ENCODE peak calls at places on chromosome X, in five cellular contexts. Z is IMR-90, Q is neuronal stem cell, K is H1, M is mesenchymal stem cell. R is an unnamed sample.

GRCh38 chrX:28550331-28550872 is 36.8 kb upstream of the IL1RAPL1 start:
- DNase-seq in Z (no peak), M (no peak), Q (no peak), K (no peak), R (no peak)

GRCh38 chrX:150773634-150774033 is 80.4 kb downstream of the MTMR1 start:
- DNase-seq in Z (no peak), K (no peak), M (no peak), Q (no peak), R (no peak)

GRCh38 chrX:31213941-31214340 is 142.1 kb upstream of the FTHL17 start:
- DNase-seq in Q (no peak), K (no peak), Z (peak; percentile 19), M (no peak), R (no peak)

GRCh38 chrX:7059214-7059838 is 88.2 kb upstream of the STS start:
- DNase-seq in M (no peak), Q (no peak), K (no peak), Z (no peak), R (no peak)

GRCh38 chrX:106726485-106727437 is at the start of gene RNF128:
- DNase-seq in M (peak; percentile 22), Q (no peak), Z (peak; percentile 26), K (peak; percentile 66), R (peak; percentile 78)

GRCh38 chrX:41870719-41871151 is 52.6 kb downstream of the CASK start:
- DNase-seq in Q (no peak), Z (no peak), M (no peak), K (no peak), R (no peak)

GRCh38 chrX:114338870-114339269 is 245.0 kb upstream of the HTR2C start:
- DNase-seq in M (no peak), Q (no peak), Z (no peak), K (no peak), R (no peak)

GRCh38 chrX:109952050-109952449 is 50.9 kb upstream of the TMEM164 start:
- DNase-seq in Z (no peak), Q (no peak), M (no peak), K (no peak), R (no peak)

GRCh38 chrX:84715315-84715714 is 213.1 kb upstream of the HDX start:
- DNase-seq in K (no peak), Z (no peak), Q (no peak), M (no peak), R (no peak)

GRCh38 chrX:105307762-105308161 is 87.3 kb upstream of the TEX13A start:
- DNase-seq in M (no peak), Q (no peak), Z (peak; percentile 29), K (no peak), R (no peak)

GRCh38 chrX:98203800-98204199 is 1320.1 kb downstream of the RPA4 start:
- DNase-seq in Q (no peak), K (no peak), M (no peak), Z (no peak), R (no peak)

GRCh38 chrX:103329991-103330390 is at the start of gene TCEAL7:
- DNase-seq in M (no peak), K (no peak), Q (no peak), Z (peak; percentile 46), R (peak; percentile 59)

GRCh38 chrX:118973389-118974087 is 880 bp upstream of the LONRF3 start:
- DNase-seq in Q (no peak), Z (no peak), K (no peak), M (no peak), R (no peak)

GRCh38 chrX:154384284-154384892 is 5.3 kb downstream of the EMD start:
- DNase-seq in M (peak; percentile 23), K (no peak), Q (no peak), Z (no peak), R (no peak)

GRCh38 chrX:153971124-153971631 is 440 bp downstream of the HCFC1 start:
- DNase-seq in M (peak; percentile 92), Z (peak; percentile 84), K (peak; percentile 76), Q (peak; percentile 58), R (peak; percentile 74)

GRCh38 chrX:150489359-150490015 is 78.9 kb upstream of the MTM1 start:
- DNase-seq in Q (no peak), K (no peak), Z (no peak), M (no peak), R (no peak)

GRCh38 chrX:23785564-23785963 is 2.6 kb downstream of the SAT1 start:
- DNase-seq in K (no peak), M (peak; percentile 26), Z (no peak), Q (no peak), R (no peak)

GRCh38 chrX:23782455-23782854 is 518 bp upstream of the SAT1 start:
- DNase-seq in M (peak; percentile 57), Z (no peak), Q (no peak), K (no peak), R (no peak)

GRCh38 chrX:23783569-23784486 is 855 bp downstream of the SAT1 start:
- DNase-seq in Z (no peak), K (no peak), Q (no peak), M (no peak), R (no peak)

GRCh38 chrX:23784487-23785301 is 1.7 kb downstream of the SAT1 start:
- DNase-seq in Z (peak; percentile 88), Q (no peak), K (no peak), M (peak; percentile 84), R (no peak)

DNA sequence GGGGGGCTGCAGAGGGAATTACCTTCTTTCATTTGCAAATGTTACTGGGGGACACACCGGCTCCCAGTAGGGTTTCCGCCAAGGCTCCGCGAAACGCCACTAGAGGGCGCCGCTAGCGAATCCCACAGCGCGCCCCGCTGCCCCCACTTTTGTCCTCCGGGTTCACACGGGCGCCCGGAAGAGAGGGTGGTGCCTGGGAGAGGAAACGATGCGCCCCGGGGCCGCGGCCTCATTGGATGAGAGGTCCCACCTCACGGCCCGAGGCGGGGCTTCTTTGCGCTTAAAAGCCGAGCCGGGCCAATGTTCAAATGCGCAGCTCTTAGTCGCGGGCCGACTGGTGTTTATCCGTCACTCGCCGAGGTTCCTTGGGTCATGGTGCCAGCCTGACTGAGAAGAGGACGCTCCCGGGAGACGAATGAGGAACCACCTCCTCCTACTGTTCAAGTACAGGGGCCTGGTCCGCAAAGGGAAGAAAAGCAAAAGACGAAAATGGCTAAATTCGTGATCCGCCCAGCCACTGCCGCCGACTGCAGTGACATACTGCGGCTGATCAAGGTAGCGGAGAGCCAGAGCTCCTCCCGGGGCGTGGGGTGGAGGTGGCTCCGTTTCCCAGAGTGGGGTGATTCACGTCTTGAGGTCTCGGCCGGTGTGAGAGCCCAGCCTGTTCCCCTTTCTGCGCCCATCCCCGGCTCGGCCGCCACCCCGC is at the start of gene SAT1:
- DNase-seq in K (peak; percentile 92), Z (peak; percentile 91), M (peak; percentile 97), Q (peak; percentile 88), R (peak; percentile 98)
- H3K9ac ChIP-seq in K (peak within 1 kb of the TSS; percentile 77), Z (peak within 1 kb of the TSS; percentile 81), M (peak within 1 kb of the TSS; percentile 92), Q (peak within 1 kb of the TSS; percentile 53), R (peak within 1 kb of the TSS; percentile 94)

DNA sequence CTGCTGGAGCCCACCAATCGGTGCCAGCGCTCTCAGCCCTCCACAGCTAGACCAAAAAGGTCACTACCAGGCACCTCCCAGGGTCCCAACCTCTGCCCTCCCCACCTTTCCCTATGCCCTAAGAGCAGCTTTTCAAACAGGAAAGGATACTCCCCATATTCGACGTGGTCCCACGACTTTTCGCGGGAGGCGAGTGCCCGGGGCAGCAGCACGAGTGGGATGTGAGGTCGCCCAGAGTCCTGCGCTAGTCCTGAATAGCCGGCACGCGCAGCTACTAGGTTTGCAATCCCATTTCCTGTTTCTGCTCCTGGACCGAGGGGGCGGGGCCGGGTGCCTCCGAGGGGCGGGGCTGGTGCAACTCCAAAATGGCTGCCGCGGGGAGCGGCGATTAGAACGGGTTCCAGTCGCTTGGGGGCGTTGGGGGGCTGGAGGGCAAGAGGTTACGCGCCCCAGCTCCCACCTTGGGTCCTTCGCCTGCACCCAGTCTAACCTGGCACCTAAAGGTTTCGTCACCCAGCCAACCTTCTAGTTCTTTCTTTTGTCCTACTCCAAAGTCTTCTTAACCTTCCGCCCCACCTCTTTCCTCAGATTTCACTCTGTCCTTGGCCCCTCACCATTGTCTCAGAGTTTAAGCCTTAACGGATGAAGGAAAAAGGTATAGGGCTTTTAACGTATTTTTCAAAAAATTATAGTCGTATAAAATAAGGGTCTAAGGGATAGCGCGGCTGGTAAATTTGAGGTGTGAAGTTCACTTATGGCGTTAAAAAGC is 85.0 kb upstream of the TENT5D start:
- DNase-seq in Z (no peak), M (peak; percentile 43), Q (peak; percentile 3), K (peak; percentile 86), R (peak; percentile 81)
- H4K91ac ChIP-seq in Z (no peak overlapping the region), M (no peak overlapping the region), Q (no peak overlapping the region), K (peak overlapping the region; percentile 74), R (no peak overlapping the region)

DNA sequence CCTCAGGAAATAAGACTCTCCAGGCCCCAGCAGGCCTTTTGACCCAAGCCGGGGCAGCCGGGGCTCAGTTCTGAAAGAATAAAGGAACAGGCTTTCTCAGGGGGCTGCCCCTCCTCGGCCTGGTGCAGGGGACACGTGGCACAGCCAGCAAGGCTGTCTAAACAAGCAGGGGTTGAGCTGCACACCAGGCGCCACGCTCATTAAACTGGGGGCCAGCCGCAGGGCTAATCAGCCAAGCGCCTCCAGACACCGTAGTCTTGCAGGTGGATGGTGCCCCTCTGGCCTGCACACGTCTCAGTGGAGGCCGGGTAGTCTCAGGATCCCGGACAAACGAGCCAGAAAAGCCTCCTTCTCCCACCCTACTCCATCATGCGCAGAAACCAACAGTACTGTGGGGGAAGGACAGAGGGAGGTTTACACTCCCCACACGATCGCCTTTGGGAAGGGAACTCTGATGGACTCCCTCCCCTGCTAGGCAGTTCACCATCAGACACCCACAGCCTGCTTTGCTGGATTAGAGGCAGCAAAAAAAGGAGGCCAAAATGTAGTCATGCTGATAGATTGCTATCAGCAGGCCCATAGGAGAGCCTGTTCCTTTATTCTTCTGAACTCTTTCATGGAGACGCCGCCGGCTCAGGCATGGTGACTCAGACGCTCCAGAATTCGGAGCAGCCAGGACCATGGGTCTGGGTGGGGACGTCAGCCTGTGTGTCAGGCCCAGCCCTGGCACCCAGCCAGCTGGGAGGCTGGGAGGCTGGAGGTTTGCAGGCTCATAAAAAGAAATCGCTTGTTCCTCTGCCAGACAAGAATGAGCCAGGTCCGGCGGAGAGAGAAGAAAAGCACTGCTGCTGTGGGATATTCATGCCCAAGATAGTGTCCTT is 342.4 kb downstream of the BCOR start:
- DNase-seq in Z (peak; percentile 93), Q (peak; percentile 23), M (peak; percentile 93), K (no peak), R (peak; percentile 57)
- H3K9ac ChIP-seq in Z (no peak overlapping the region), Q (no peak overlapping the region), M (peak overlapping the region; percentile 62), K (no peak overlapping the region), R (no peak overlapping the region)

GRCh38 chrX:53282313-53282712 is 929 bp upstream of the IQSEC2 start:
- DNase-seq in Q (no peak), M (no peak), Z (no peak), K (no peak), R (no peak)

GRCh38 chrX:53280703-53281320 is 572 bp downstream of the IQSEC2 start:
- DNase-seq in Q (no peak), M (peak; percentile 46), K (no peak), Z (peak; percentile 35), R (no peak)

GRCh38 chrX:53283099-53283498 is 1.7 kb upstream of the IQSEC2 start:
- DNase-seq in Z (no peak), M (no peak), Q (no peak), K (no peak), R (no peak)

GRCh38 chrX:53280316-53280702 is 1.1 kb downstream of the IQSEC2 start:
- DNase-seq in Q (no peak), K (no peak), M (no peak), Z (no peak), R (no peak)

DNA sequence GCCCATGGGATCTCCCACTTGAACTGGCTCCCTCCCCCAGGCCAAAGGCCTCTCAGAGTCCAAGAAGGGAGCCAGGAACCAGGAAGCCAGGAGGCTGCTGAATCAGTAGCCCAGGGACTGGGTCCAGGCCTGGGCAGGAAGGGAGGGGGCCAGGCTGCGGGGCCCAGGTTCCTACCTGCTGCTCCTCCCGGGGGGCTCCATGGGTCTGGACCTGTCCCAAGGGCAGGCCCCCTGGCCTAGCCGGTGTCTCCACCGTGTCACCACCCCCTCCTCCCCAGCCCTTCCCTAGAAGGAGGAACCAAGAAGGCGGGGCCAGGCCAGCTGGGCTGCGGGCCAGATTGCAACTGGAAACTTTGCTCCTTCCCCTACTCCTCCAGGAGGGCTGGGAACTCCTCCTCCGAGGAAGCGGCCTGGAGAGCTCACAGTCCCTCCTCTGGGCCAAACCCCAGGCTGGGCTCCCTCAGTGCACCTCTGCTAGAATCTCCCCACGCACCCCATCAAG is at the start of gene IQSEC2:
- DNase-seq in M (peak; percentile 82), Q (no peak), Z (peak; percentile 77), K (peak; percentile 59), R (peak; percentile 67)
- H4K91ac ChIP-seq in M (peak within 1 kb of the TSS; percentile 75), Q (no peak within 1 kb of the TSS), Z (peak within 1 kb of the TSS; percentile 51), K (no peak within 1 kb of the TSS), R (no peak within 1 kb of the TSS)

R was measured in H9.